ENCODE peak calls at places on chromosomes 13 and 19, in six cellular contexts. One of them, this sample, is unnamed.

GRCh38 chr19:35357867-35358573 is at the start of gene FFAR3:
- DNase-seq in heart left ventricle: peak; percentile 38
- DNase-seq in IMR-90: peak; percentile 11
- DNase-seq in adrenal gland: no peak
- DNase-seq in esophagus squamous epithelium: no peak
- DNase-seq in uterus: no peak
- DNase-seq in this sample: no peak

GRCh38 chr13:36531746-36532486 is 99.6 kb downstream of the CCNA1 start:
- DNase-seq in IMR-90: no peak
- DNase-seq in heart left ventricle: no peak
- DNase-seq in uterus: no peak
- DNase-seq in adrenal gland: peak; percentile 21
- DNase-seq in esophagus squamous epithelium: no peak
- DNase-seq in this sample: no peak

GRCh38 chr13:76522083-76522755 is 364.0 kb downstream of the KCTD12 start:
- DNase-seq in adrenal gland: no peak
- DNase-seq in uterus: no peak
- DNase-seq in IMR-90: peak; percentile 37
- DNase-seq in heart left ventricle: no peak
- DNase-seq in esophagus squamous epithelium: no peak
- DNase-seq in this sample: peak; percentile 71

GRCh38 chr19:49217382-49217781 is 59.8 kb downstream of the TRPM4 start:
- DNase-seq in esophagus squamous epithelium: no peak
- DNase-seq in IMR-90: peak; percentile 72
- DNase-seq in adrenal gland: no peak
- DNase-seq in heart left ventricle: peak; percentile 65
- DNase-seq in uterus: no peak
- DNase-seq in this sample: no peak

GRCh38 chr13:101474419-101474957 is 22.0 kb downstream of the ITGBL1 start:
- DNase-seq in adrenal gland: no peak
- DNase-seq in heart left ventricle: no peak
- DNase-seq in IMR-90: peak; percentile 91
- DNase-seq in esophagus squamous epithelium: no peak
- DNase-seq in uterus: no peak
- DNase-seq in this sample: no peak

GRCh38 chr13:66660013-66660804 is 569.9 kb downstream of the PCDH9 start:
- DNase-seq in heart left ventricle: no peak
- DNase-seq in IMR-90: peak; percentile 75
- DNase-seq in uterus: no peak
- DNase-seq in esophagus squamous epithelium: no peak
- DNase-seq in adrenal gland: no peak
- DNase-seq in this sample: no peak

GRCh38 chr13:98144501-98145350 is 1.8 kb downstream of the FARP1 start:
- DNase-seq in heart left ventricle: no peak
- DNase-seq in esophagus squamous epithelium: no peak
- DNase-seq in uterus: no peak
- DNase-seq in adrenal gland: no peak
- DNase-seq in IMR-90: peak; percentile 77
- DNase-seq in this sample: no peak

GRCh38 chr19:1000095-1000494 is at the start of gene GRIN3B:
- DNase-seq in heart left ventricle: peak; percentile 49
- DNase-seq in IMR-90: peak; percentile 40
- DNase-seq in esophagus squamous epithelium: no peak
- DNase-seq in adrenal gland: no peak
- DNase-seq in uterus: peak; percentile 54
- DNase-seq in this sample: peak; percentile 71

GRCh38 chr13:35472308-35473008 is 4.0 kb downstream of the MAB21L1 start:
- DNase-seq in adrenal gland: no peak
- DNase-seq in heart left ventricle: no peak
- DNase-seq in esophagus squamous epithelium: no peak
- DNase-seq in IMR-90: no peak
- DNase-seq in uterus: no peak
- DNase-seq in this sample: no peak

GRCh38 chr13:98285317-98285716 is 108.2 kb upstream of the RNF113B start:
- DNase-seq in adrenal gland: no peak
- DNase-seq in esophagus squamous epithelium: no peak
- DNase-seq in heart left ventricle: no peak
- DNase-seq in uterus: no peak
- DNase-seq in IMR-90: peak; percentile 49
- DNase-seq in this sample: no peak

GRCh38 chr19:44345969-44346368 is 10.5 kb downstream of the ZNF112 start:
- DNase-seq in esophagus squamous epithelium: no peak
- DNase-seq in heart left ventricle: no peak
- DNase-seq in uterus: no peak
- DNase-seq in adrenal gland: no peak
- DNase-seq in IMR-90: no peak
- DNase-seq in this sample: no peak

GRCh38 chr19:16585808-16586476 is 13.7 kb upstream of the SLC35E1 start:
- DNase-seq in adrenal gland: no peak
- DNase-seq in uterus: no peak
- DNase-seq in esophagus squamous epithelium: no peak
- DNase-seq in IMR-90: peak; percentile 19
- DNase-seq in heart left ventricle: no peak
- DNase-seq in this sample: no peak
- TF ChIP-seq POLR2A in adrenal gland: no peak
- TF ChIP-seq POLR2A in uterus: no peak
- TF ChIP-seq POLR2A in esophagus squamous epithelium: no peak
- TF ChIP-seq POLR2A in IMR-90: no peak
- TF ChIP-seq POLR2A in heart left ventricle: no peak
- TF ChIP-seq POLR2A in this sample: no peak

DNA sequence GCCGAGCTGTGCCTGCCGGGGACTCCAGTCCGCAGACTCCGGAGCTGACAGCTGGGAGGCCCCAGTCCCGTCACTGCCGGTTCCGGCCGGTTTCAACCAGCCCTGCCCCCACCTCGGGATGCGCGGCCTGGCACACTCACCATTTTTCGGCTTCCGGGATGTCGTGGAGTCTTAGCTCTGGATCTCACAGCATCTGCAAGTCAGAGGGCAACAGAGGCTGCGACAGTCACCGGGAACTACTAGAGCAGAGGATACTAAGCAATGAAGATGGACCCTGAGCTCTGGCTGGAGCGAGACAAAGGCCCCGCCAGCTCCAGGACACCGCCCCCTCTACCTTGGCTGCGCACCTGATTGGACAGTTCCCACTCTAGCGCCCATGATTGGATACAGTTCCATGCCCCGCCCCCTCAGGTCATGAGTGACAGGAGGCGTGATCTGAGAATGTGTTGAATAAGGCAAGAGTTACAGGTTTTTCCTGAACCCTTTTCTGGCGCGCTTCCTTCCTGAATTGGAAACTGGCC is at the start of gene ZNF682:
- DNase-seq in adrenal gland: peak; percentile 94
- DNase-seq in esophagus squamous epithelium: peak; percentile 78
- DNase-seq in uterus: peak; percentile 94
- DNase-seq in IMR-90: peak; percentile 92
- DNase-seq in heart left ventricle: peak; percentile 96
- DNase-seq in this sample: peak; percentile 88
- TF ChIP-seq POLR2A in adrenal gland: peak; percentile 33
- TF ChIP-seq POLR2A in esophagus squamous epithelium: no peak
- TF ChIP-seq POLR2A in uterus: peak; percentile 13
- TF ChIP-seq POLR2A in IMR-90: no peak
- TF ChIP-seq POLR2A in heart left ventricle: peak; percentile 38
- TF ChIP-seq POLR2A in this sample: no peak

GRCh38 chr13:32587014-32587773 is 942 bp downstream of the PDS5B start:
- DNase-seq in IMR-90: peak; percentile 62
- DNase-seq in heart left ventricle: peak; percentile 80
- DNase-seq in uterus: peak; percentile 68
- DNase-seq in adrenal gland: peak; percentile 84
- DNase-seq in esophagus squamous epithelium: peak; percentile 9
- DNase-seq in this sample: peak; percentile 81
- TF ChIP-seq POLR2A in IMR-90: peak; percentile 22
- TF ChIP-seq POLR2A in heart left ventricle: no peak
- TF ChIP-seq POLR2A in uterus: peak; percentile 18
- TF ChIP-seq POLR2A in adrenal gland: peak; percentile 60
- TF ChIP-seq POLR2A in esophagus squamous epithelium: no peak
- TF ChIP-seq POLR2A in this sample: no peak

GRCh38 chr13:68076046-68076445 is 845.9 kb upstream of the PCDH9 start:
- DNase-seq in heart left ventricle: no peak
- DNase-seq in uterus: no peak
- DNase-seq in esophagus squamous epithelium: no peak
- DNase-seq in adrenal gland: no peak
- DNase-seq in IMR-90: no peak
- DNase-seq in this sample: no peak
- TF ChIP-seq POLR2A in heart left ventricle: no peak
- TF ChIP-seq POLR2A in uterus: no peak
- TF ChIP-seq POLR2A in esophagus squamous epithelium: no peak
- TF ChIP-seq POLR2A in adrenal gland: no peak
- TF ChIP-seq POLR2A in IMR-90: no peak
- TF ChIP-seq POLR2A in this sample: no peak

DNA sequence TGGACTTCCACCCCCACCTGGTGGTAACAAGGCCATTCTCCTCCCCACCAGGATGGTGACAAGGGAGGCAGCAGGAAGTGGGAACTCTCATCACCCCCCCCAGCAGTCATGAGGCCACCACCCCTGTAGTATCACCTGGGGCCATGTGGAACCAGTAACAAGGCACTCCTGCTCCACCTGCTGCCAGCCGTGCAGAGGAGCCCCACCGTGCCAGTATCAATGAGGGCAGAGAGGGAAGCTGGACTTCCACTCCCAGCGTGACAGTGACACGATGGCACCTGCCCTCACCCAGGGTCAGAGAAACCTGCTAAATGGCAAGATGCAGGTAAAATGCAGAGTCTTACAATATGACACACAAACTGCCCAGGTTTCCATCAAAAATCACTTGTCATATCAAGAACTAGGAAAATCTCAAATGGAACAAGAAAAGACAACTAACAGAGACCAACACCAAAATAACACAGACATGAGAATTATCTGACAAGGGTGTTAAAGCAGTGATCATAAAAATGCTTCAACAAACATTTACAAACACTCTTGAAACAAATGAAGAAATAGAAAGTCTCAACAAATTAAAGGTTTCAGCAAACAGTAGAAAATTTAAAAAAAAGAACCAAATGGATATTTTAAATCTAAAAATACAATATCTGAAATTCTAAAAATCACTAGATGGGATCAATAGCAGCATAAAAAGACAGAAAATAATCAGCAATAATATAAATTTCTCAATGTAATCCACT is 9.1 kb upstream of the SPACA7 start:
- DNase-seq in IMR-90: no peak
- DNase-seq in heart left ventricle: no peak
- DNase-seq in esophagus squamous epithelium: no peak
- DNase-seq in adrenal gland: no peak
- DNase-seq in uterus: no peak
- DNase-seq in this sample: no peak
- TF ChIP-seq POLR2A in IMR-90: no peak
- TF ChIP-seq POLR2A in heart left ventricle: no peak
- TF ChIP-seq POLR2A in esophagus squamous epithelium: no peak
- TF ChIP-seq POLR2A in adrenal gland: no peak
- TF ChIP-seq POLR2A in uterus: no peak
- TF ChIP-seq POLR2A in this sample: no peak

This sample was measured in erythroblast.